ENCODE peak calls at places on chromosomes 2 and 18, in eight cellular contexts. I, Y, T, G, X, S, Z and L are unnamed samples.
A peak's percentile ranks its signal among the peaks of the same experiment; 100 is the strongest.

GRCh38 chr18:13612111-13612997 is 114.0 kb downstream of the FAM210A start:
- DNase-seq in I (no peak), Y (no peak), T (no peak), G (no peak), X (peak; percentile 96), S (peak; percentile 21), Z (no peak), L (no peak)

GRCh38 chr2:26757873-26758789 is 6.0 kb upstream of the SLC35F6 start:
- DNase-seq in I (peak; percentile 46), Y (peak; percentile 83), T (peak; percentile 54), G (no peak), X (no peak), S (peak; percentile 97), Z (no peak), L (peak; percentile 57)

GRCh38 chr18:48589797-48590519 is 51.1 kb downstream of the CTIF start:
- DNase-seq in I (peak; percentile 71), Y (no peak), T (no peak), G (no peak), X (no peak), S (peak; percentile 27), Z (peak; percentile 77), L (no peak)

GRCh38 chr2:118846667-118847446 is 591 bp downstream of the EN1 start:
- DNase-seq in I (no peak), Y (no peak), T (no peak), G (no peak), X (no peak), S (peak; percentile 83), Z (no peak), L (peak; percentile 57)

GRCh38 chr18:13530215-13530878 is 196.0 kb downstream of the FAM210A start:
- DNase-seq in I (no peak), Y (no peak), T (no peak), G (no peak), X (no peak), S (no peak), Z (no peak), L (no peak)

GRCh38 chr2:37026050-37026449 is 58.1 kb downstream of the HEATR5B start:
- DNase-seq in I (no peak), Y (no peak), T (peak; percentile 20), G (no peak), X (peak; percentile 25), S (peak; percentile 11), Z (no peak), L (peak; percentile 33)

GRCh38 chr2:199983534-199983933 is 28.2 kb downstream of the MAIP1 start:
- DNase-seq in I (no peak), Y (no peak), T (no peak), G (no peak), X (no peak), S (no peak), Z (no peak), L (no peak)

GRCh38 chr2:85246348-85246747 is 81.4 kb downstream of the TGOLN2 start:
- DNase-seq in I (no peak), Y (no peak), T (no peak), G (no peak), X (no peak), S (peak; percentile 38), Z (no peak), L (peak; percentile 40)

GRCh38 chr2:126761981-126762878 is 106.3 kb downstream of the GYPC start:
- DNase-seq in I (no peak), Y (no peak), T (no peak), G (no peak), X (no peak), S (no peak), Z (no peak), L (no peak)

GRCh38 chr2:177324797-177325196 is 60.3 kb upstream of the NFE2L2 start:
- DNase-seq in I (no peak), Y (no peak), T (no peak), G (no peak), X (no peak), S (no peak), Z (no peak), L (no peak)

GRCh38 chr2:85106489-85107180 is 26.6 kb upstream of the TCF7L1 start:
- DNase-seq in I (no peak), Y (no peak), T (no peak), G (no peak), X (no peak), S (peak; percentile 70), Z (no peak), L (no peak)

GRCh38 chr2:176552456-176553135 is 283.4 kb downstream of the MTX2 start:
- DNase-seq in I (no peak), Y (no peak), T (no peak), G (no peak), X (no peak), S (peak; percentile 94), Z (no peak), L (no peak)

GRCh38 chr18:12318334-12318697 is 10.3 kb downstream of the TUBB6 start:
- DNase-seq in I (no peak), Y (no peak), T (no peak), G (no peak), X (peak; percentile 51), S (no peak), Z (no peak), L (no peak)

GRCh38 chr2:176643711-176644110 is 374.5 kb downstream of the MTX2 start:
- DNase-seq in I (peak; percentile 15), Y (no peak), T (no peak), G (no peak), X (no peak), S (no peak), Z (no peak), L (peak; percentile 32)

GRCh38 chr18:59279193-59279592 is 5.9 kb upstream of the RAX start:
- DNase-seq in I (no peak), Y (no peak), T (no peak), G (no peak), X (no peak), S (peak; percentile 24), Z (no peak), L (no peak)

GRCh38 chr2:36965751-36966369 is 476 bp downstream of the STRN start:
- DNase-seq in I (peak; percentile 69), Y (peak; percentile 57), T (no peak), G (no peak), X (peak; percentile 35), S (peak; percentile 50), Z (no peak), L (peak; percentile 80)

DNA sequence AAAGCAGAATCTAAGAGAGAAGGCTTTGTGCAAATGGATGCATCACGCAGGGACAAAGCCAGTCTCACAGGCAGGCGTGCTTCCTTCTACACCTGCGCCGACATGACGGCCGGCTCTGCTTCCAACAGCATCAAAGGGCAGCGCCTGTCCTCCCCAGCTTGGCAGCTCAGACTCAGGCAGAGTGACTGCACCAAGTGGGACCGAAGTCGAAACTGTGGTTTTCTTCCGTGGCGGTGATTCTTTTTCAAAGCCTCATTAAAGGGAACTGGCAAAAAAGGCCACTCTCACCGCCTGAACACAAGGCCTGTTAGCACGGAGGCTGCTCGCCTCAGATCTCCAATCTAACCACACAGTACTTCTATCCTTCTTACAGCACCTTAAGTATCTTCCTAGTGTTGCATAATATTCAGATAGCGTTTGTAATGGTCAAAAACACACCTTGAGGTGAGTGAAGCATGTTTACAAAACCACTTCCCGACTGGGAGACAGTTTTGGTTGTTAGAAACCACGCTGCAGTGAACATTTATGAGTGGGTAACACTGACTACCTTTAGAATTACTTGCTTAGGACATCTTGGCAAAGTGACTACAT is 236.4 kb downstream of the HDAC4 start:
- DNase-seq in I (no peak), Y (no peak), T (no peak), G (no peak), X (no peak), S (no peak), Z (no peak), L (no peak)
- H3K4me1 ChIP-seq in I (no peaks in the 10 kb centered on the region), Y (peaks cover 3% of the 10 kb centered on the region), T (no peaks in the 10 kb centered on the region), G (no peaks in the 10 kb centered on the region), X (no peaks in the 10 kb centered on the region), S (no peaks in the 10 kb centered on the region), Z (no peaks in the 10 kb centered on the region), L (no peaks in the 10 kb centered on the region)

GRCh38 chr18:23136326-23137092 is 1.2 kb downstream of the CABLES1 start:
- DNase-seq in I (peak; percentile 70), Y (no peak), T (no peak), G (no peak), X (no peak), S (peak; percentile 67), Z (peak; percentile 57), L (peak; percentile 44)
- H3K4me3 ChIP-seq in I (peak overlapping the region; percentile 54), Y (peak overlapping the region; percentile 77), T (peak overlapping the region; percentile 79), G (peak overlapping the region; percentile 76), X (peak overlapping the region; percentile 76), S (peak overlapping the region; percentile 76), Z (peak overlapping the region; percentile 63), L (peak overlapping the region; percentile 47)

DNA sequence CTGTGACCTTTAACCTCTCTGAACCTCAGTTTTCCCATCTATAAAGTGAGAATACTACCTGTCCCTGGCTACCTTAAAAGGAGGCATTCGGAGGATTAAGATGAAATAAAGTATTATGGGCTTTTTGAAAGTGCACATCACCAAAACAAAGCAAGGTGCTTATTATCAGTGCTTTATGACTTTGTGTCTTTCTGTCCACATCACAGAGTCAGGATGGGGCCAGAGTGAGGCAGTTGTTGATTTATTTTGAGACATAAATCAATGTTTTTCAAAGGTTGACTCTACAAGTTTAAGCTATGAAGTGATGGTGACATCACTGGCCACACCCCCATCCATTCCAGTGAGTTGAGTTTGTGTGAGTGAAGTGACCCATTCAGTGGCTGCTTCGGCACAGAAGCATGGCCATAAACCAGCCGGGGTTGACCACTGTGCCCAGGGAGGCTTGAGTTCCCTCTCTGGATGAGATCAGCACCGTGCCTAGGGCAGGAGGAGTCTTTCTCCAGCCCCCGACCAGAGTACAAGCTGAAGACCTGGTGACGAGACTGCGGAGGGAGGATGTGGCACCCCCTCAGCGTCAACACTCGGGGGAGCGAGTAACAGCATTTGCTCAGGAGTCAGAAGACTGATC is 89.0 kb upstream of the PPP1CB start:
- DNase-seq in I (peak; percentile 83), Y (no peak), T (no peak), G (peak; percentile 63), X (no peak), S (peak; percentile 73), Z (no peak), L (no peak)
- H3K4me1 ChIP-seq in I (peaks cover 28% of the 10 kb centered on the region), Y (peaks cover 4% of the 10 kb centered on the region), T (no peaks in the 10 kb centered on the region), G (peaks cover 13% of the 10 kb centered on the region), X (no peaks in the 10 kb centered on the region), S (peaks cover 44% of the 10 kb centered on the region), Z (peaks cover 44% of the 10 kb centered on the region), L (no peaks in the 10 kb centered on the region)

GRCh38 chr2:170679607-170680079 is 35.5 kb upstream of the SP5 start:
- DNase-seq in I (peak; percentile 15), Y (no peak), T (no peak), G (no peak), X (no peak), S (peak; percentile 13), Z (no peak), L (peak; percentile 34)

GRCh38 chr2:170685591-170685990 is 29.5 kb upstream of the SP5 start:
- DNase-seq in I (no peak), Y (no peak), T (no peak), G (no peak), X (no peak), S (no peak), Z (no peak), L (no peak)

DNA sequence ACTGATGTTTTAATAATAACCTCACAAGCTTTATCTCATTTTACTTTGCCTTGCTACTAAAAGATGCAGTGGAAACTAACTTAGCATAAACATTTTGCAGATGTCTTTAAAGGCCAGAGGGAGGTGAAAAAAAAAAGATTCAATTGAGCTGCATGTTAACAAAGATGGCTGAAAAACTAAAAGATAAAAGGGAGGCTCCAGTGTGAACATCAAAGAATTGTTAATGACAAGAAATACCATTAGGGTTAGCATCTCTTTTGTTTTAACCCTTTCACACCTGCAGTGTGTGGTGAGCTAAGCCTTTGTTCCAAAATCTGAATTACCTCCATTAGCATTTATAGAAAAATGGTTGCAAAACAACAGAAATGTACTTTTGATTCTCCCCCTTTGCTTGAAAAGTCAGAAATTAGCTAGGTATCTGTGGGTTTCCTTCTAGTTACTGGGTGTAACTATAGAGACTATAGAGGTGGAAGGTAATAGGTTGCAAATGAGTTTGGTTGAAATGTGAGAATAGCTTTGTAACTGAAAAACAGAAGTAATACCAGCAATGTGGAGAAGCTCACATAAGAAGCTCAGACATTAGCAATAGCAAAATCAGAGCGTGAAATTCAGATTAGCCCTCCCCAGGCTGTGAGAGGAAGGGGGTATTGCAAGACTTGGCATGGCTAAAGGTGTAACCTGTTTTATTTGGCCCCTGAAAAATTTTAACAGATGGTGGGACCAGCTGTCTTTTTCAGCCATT is 34.8 kb upstream of the SP5 start:
- DNase-seq in I (no peak), Y (no peak), T (no peak), G (no peak), X (no peak), S (no peak), Z (no peak), L (no peak)
- H3K4me3 ChIP-seq in I (no peak overlapping the region), Y (no peak overlapping the region), T (no peak overlapping the region), G (no peak overlapping the region), X (no peak overlapping the region), S (no peak overlapping the region), Z (no peak overlapping the region), L (no peak overlapping the region)